ENCODE peak calls at places on chromosomes 3 and 15, in seven cellular contexts. One of them, this sample, is unnamed.

GRCh38 chr3:36206936-36207620 is 173.2 kb upstream of the STAC start:
- DNase-seq in germinal center: no peak
- DNase-seq in stimulated activated CD4-positive, alpha-beta T cell treated with anti-CD3 and anti-CD28 coated beads, Interleukin-12 subunit alpha, Interleukin-12 subunit beta, amount 100 ng/mL, for 48 hours: no peak
- DNase-seq in lower lobe of right lung: no peak
- DNase-seq in islet precursor cell: no peak
- DNase-seq in progenitor cell of endocrine pancreas: no peak
- DNase-seq in T-helper 1 cell: no peak
- DNase-seq in this sample: no peak

GRCh38 chr15:55909036-55909811 is 84.2 kb downstream of the NEDD4 start:
- DNase-seq in germinal center: no peak
- DNase-seq in stimulated activated CD4-positive, alpha-beta T cell treated with anti-CD3 and anti-CD28 coated beads, Interleukin-12 subunit alpha, Interleukin-12 subunit beta, amount 100 ng/mL, for 48 hours: no peak
- DNase-seq in lower lobe of right lung: no peak
- DNase-seq in islet precursor cell: no peak
- DNase-seq in progenitor cell of endocrine pancreas: no peak
- DNase-seq in T-helper 1 cell: no peak
- DNase-seq in this sample: peak; percentile 64

GRCh38 chr15:89770041-89770440 is 6.1 kb upstream of the MESP2 start:
- DNase-seq in germinal center: no peak
- DNase-seq in stimulated activated CD4-positive, alpha-beta T cell treated with anti-CD3 and anti-CD28 coated beads, Interleukin-12 subunit alpha, Interleukin-12 subunit beta, amount 100 ng/mL, for 48 hours: no peak
- DNase-seq in lower lobe of right lung: peak; percentile 18
- DNase-seq in islet precursor cell: no peak
- DNase-seq in progenitor cell of endocrine pancreas: no peak
- DNase-seq in T-helper 1 cell: no peak
- DNase-seq in this sample: peak; percentile 60

GRCh38 chr3:190514163-190515153 is 573 bp downstream of the IL1RAP start:
- DNase-seq in germinal center: peak; percentile 11
- DNase-seq in stimulated activated CD4-positive, alpha-beta T cell treated with anti-CD3 and anti-CD28 coated beads, Interleukin-12 subunit alpha, Interleukin-12 subunit beta, amount 100 ng/mL, for 48 hours: no peak
- DNase-seq in lower lobe of right lung: peak; percentile 76
- DNase-seq in islet precursor cell: peak; percentile 72
- DNase-seq in progenitor cell of endocrine pancreas: no peak
- DNase-seq in T-helper 1 cell: peak; percentile 28
- DNase-seq in this sample: peak; percentile 68

GRCh38 chr3:72031581-72031980 is 246.6 kb upstream of the PROK2 start:
- DNase-seq in germinal center: no peak
- DNase-seq in stimulated activated CD4-positive, alpha-beta T cell treated with anti-CD3 and anti-CD28 coated beads, Interleukin-12 subunit alpha, Interleukin-12 subunit beta, amount 100 ng/mL, for 48 hours: no peak
- DNase-seq in lower lobe of right lung: peak; percentile 51
- DNase-seq in islet precursor cell: peak; percentile 60
- DNase-seq in progenitor cell of endocrine pancreas: no peak
- DNase-seq in T-helper 1 cell: no peak
- DNase-seq in this sample: peak; percentile 71

GRCh38 chr3:41955192-41955591 is 6.7 kb downstream of the ULK4 start:
- DNase-seq in germinal center: no peak
- DNase-seq in stimulated activated CD4-positive, alpha-beta T cell treated with anti-CD3 and anti-CD28 coated beads, Interleukin-12 subunit alpha, Interleukin-12 subunit beta, amount 100 ng/mL, for 48 hours: no peak
- DNase-seq in lower lobe of right lung: no peak
- DNase-seq in islet precursor cell: no peak
- DNase-seq in progenitor cell of endocrine pancreas: no peak
- DNase-seq in T-helper 1 cell: no peak
- DNase-seq in this sample: no peak

GRCh38 chr3:149009732-149010131 is 18.4 kb downstream of the GYG1 start:
- DNase-seq in germinal center: no peak
- DNase-seq in stimulated activated CD4-positive, alpha-beta T cell treated with anti-CD3 and anti-CD28 coated beads, Interleukin-12 subunit alpha, Interleukin-12 subunit beta, amount 100 ng/mL, for 48 hours: no peak
- DNase-seq in lower lobe of right lung: no peak
- DNase-seq in islet precursor cell: no peak
- DNase-seq in progenitor cell of endocrine pancreas: no peak
- DNase-seq in T-helper 1 cell: no peak
- DNase-seq in this sample: peak; percentile 41

GRCh38 chr3:156670652-156671051 is 3.7 kb upstream of the TIPARP start:
- DNase-seq in germinal center: no peak
- DNase-seq in stimulated activated CD4-positive, alpha-beta T cell treated with anti-CD3 and anti-CD28 coated beads, Interleukin-12 subunit alpha, Interleukin-12 subunit beta, amount 100 ng/mL, for 48 hours: no peak
- DNase-seq in lower lobe of right lung: peak; percentile 60
- DNase-seq in islet precursor cell: no peak
- DNase-seq in progenitor cell of endocrine pancreas: no peak
- DNase-seq in T-helper 1 cell: no peak
- DNase-seq in this sample: no peak

GRCh38 chr3:81927811-81928210 is 166.4 kb upstream of the GBE1 start:
- DNase-seq in germinal center: no peak
- DNase-seq in stimulated activated CD4-positive, alpha-beta T cell treated with anti-CD3 and anti-CD28 coated beads, Interleukin-12 subunit alpha, Interleukin-12 subunit beta, amount 100 ng/mL, for 48 hours: no peak
- DNase-seq in lower lobe of right lung: no peak
- DNase-seq in islet precursor cell: no peak
- DNase-seq in progenitor cell of endocrine pancreas: no peak
- DNase-seq in T-helper 1 cell: no peak
- DNase-seq in this sample: no peak

GRCh38 chr3:120080836-120081235 is 13.4 kb downstream of the GSK3B start:
- DNase-seq in germinal center: no peak
- DNase-seq in stimulated activated CD4-positive, alpha-beta T cell treated with anti-CD3 and anti-CD28 coated beads, Interleukin-12 subunit alpha, Interleukin-12 subunit beta, amount 100 ng/mL, for 48 hours: no peak
- DNase-seq in lower lobe of right lung: no peak
- DNase-seq in islet precursor cell: no peak
- DNase-seq in progenitor cell of endocrine pancreas: no peak
- DNase-seq in T-helper 1 cell: no peak
- DNase-seq in this sample: no peak

GRCh38 chr15:31607656-31608055 is 281.0 kb downstream of the KLF13 start:
- DNase-seq in germinal center: no peak
- DNase-seq in stimulated activated CD4-positive, alpha-beta T cell treated with anti-CD3 and anti-CD28 coated beads, Interleukin-12 subunit alpha, Interleukin-12 subunit beta, amount 100 ng/mL, for 48 hours: no peak
- DNase-seq in lower lobe of right lung: no peak
- DNase-seq in islet precursor cell: no peak
- DNase-seq in progenitor cell of endocrine pancreas: no peak
- DNase-seq in T-helper 1 cell: no peak
- DNase-seq in this sample: peak; percentile 12

GRCh38 chr3:102415553-102415952 is 19.3 kb upstream of the ZPLD1 start:
- DNase-seq in germinal center: no peak
- DNase-seq in stimulated activated CD4-positive, alpha-beta T cell treated with anti-CD3 and anti-CD28 coated beads, Interleukin-12 subunit alpha, Interleukin-12 subunit beta, amount 100 ng/mL, for 48 hours: no peak
- DNase-seq in lower lobe of right lung: no peak
- DNase-seq in islet precursor cell: no peak
- DNase-seq in progenitor cell of endocrine pancreas: no peak
- DNase-seq in T-helper 1 cell: no peak
- DNase-seq in this sample: no peak

GRCh38 chr15:76116138-76116885 is 56.5 kb downstream of the TMEM266 start:
- DNase-seq in germinal center: no peak
- DNase-seq in stimulated activated CD4-positive, alpha-beta T cell treated with anti-CD3 and anti-CD28 coated beads, Interleukin-12 subunit alpha, Interleukin-12 subunit beta, amount 100 ng/mL, for 48 hours: no peak
- DNase-seq in lower lobe of right lung: no peak
- DNase-seq in islet precursor cell: peak; percentile 92
- DNase-seq in progenitor cell of endocrine pancreas: no peak
- DNase-seq in T-helper 1 cell: no peak
- DNase-seq in this sample: no peak